ENCODE peak calls at places on chromosomes 13 and 19, in five cellular contexts. One of them, this sample, is unnamed.

GRCh38 chr13:76667551-76667950 is 218.7 kb downstream of the KCTD12 start:
- DNase-seq in thoracic aorta: no peak
- DNase-seq in H7: no peak
- DNase-seq in SK-N-SH: peak; percentile 4
- DNase-seq in tibial artery: no peak
- DNase-seq in this sample: no peak

GRCh38 chr13:99124695-99125334 is 75.8 kb upstream of the UBAC2 start:
- DNase-seq in thoracic aorta: no peak
- DNase-seq in H7: no peak
- DNase-seq in SK-N-SH: no peak
- DNase-seq in tibial artery: no peak
- DNase-seq in this sample: peak; percentile 73

GRCh38 chr19:48006762-48007161 is 12.3 kb downstream of the ELSPBP1 start:
- DNase-seq in thoracic aorta: no peak
- DNase-seq in H7: peak; percentile 52
- DNase-seq in SK-N-SH: no peak
- DNase-seq in tibial artery: no peak
- DNase-seq in this sample: peak; percentile 21

GRCh38 chr13:24036115-24036514 is 124.4 kb upstream of the SPATA13 start:
- DNase-seq in thoracic aorta: no peak
- DNase-seq in H7: no peak
- DNase-seq in SK-N-SH: peak; percentile 55
- DNase-seq in tibial artery: no peak
- DNase-seq in this sample: peak; percentile 31

GRCh38 chr13:110448230-110448629 is 113.3 kb downstream of the RAB20 start:
- DNase-seq in thoracic aorta: no peak
- DNase-seq in H7: no peak
- DNase-seq in SK-N-SH: no peak
- DNase-seq in tibial artery: peak; percentile 41
- DNase-seq in this sample: peak; percentile 93

GRCh38 chr13:20209937-20210336 is 17.2 kb upstream of the GJB2 start:
- DNase-seq in thoracic aorta: no peak
- DNase-seq in H7: no peak
- DNase-seq in SK-N-SH: no peak
- DNase-seq in tibial artery: no peak
- DNase-seq in this sample: no peak

GRCh38 chr13:26075498-26075897 is 23.7 kb upstream of the SHISA2 start:
- DNase-seq in thoracic aorta: no peak
- DNase-seq in H7: peak; percentile 23
- DNase-seq in SK-N-SH: no peak
- DNase-seq in tibial artery: no peak
- DNase-seq in this sample: peak; percentile 59

GRCh38 chr19:46979103-46979769 is 40.4 kb upstream of the NPAS1 start:
- DNase-seq in thoracic aorta: no peak
- DNase-seq in H7: no peak
- DNase-seq in SK-N-SH: no peak
- DNase-seq in tibial artery: peak; percentile 68
- DNase-seq in this sample: no peak

GRCh38 chr19:46546194-46546896 is 50.7 kb upstream of the PNMA8B start:
- DNase-seq in thoracic aorta: no peak
- DNase-seq in H7: peak; percentile 79
- DNase-seq in SK-N-SH: peak; percentile 62
- DNase-seq in tibial artery: no peak
- DNase-seq in this sample: no peak

GRCh38 chr19:36136975-36137686 is 2.7 kb upstream of the CAPNS1 start:
- DNase-seq in thoracic aorta: peak; percentile 61
- DNase-seq in H7: peak; percentile 32
- DNase-seq in SK-N-SH: no peak
- DNase-seq in tibial artery: peak; percentile 90
- DNase-seq in this sample: peak; percentile 93

GRCh38 chr13:24727731-24728601 is 36.0 kb upstream of the RNF17 start:
- DNase-seq in thoracic aorta: peak; percentile 38
- DNase-seq in H7: peak; percentile 88
- DNase-seq in SK-N-SH: peak; percentile 85
- DNase-seq in tibial artery: peak; percentile 76
- DNase-seq in this sample: peak; percentile 98

GRCh38 chr13:114118763-114119123 is 13.7 kb downstream of the RASA3 start:
- DNase-seq in thoracic aorta: no peak
- DNase-seq in H7: no peak
- DNase-seq in SK-N-SH: peak; percentile 43
- DNase-seq in tibial artery: no peak
- DNase-seq in this sample: peak; percentile 94

GRCh38 chr13:114116734-114117133 is 15.7 kb downstream of the RASA3 start:
- DNase-seq in thoracic aorta: no peak
- DNase-seq in H7: no peak
- DNase-seq in SK-N-SH: no peak
- DNase-seq in tibial artery: peak; percentile 10
- DNase-seq in this sample: no peak

GRCh38 chr13:114119196-114119595 is 13.2 kb downstream of the RASA3 start:
- DNase-seq in thoracic aorta: no peak
- DNase-seq in H7: peak; percentile 91
- DNase-seq in SK-N-SH: peak; percentile 65
- DNase-seq in tibial artery: no peak
- DNase-seq in this sample: peak; percentile 99

GRCh38 chr13:114115796-114116195 is 16.6 kb downstream of the RASA3 start:
- DNase-seq in thoracic aorta: no peak
- DNase-seq in H7: no peak
- DNase-seq in SK-N-SH: no peak
- DNase-seq in tibial artery: peak; percentile 48
- DNase-seq in this sample: no peak

GRCh38 chr13:114118086-114118762 is 14.2 kb downstream of the RASA3 start:
- DNase-seq in thoracic aorta: no peak
- DNase-seq in H7: no peak
- DNase-seq in SK-N-SH: no peak
- DNase-seq in tibial artery: no peak
- DNase-seq in this sample: peak; percentile 95
- H3K4me3 ChIP-seq in thoracic aorta: peak overlapping the region; percentile 66
- H3K4me3 ChIP-seq in H7: no peak overlapping the region
- H3K4me3 ChIP-seq in SK-N-SH: peak overlapping the region; percentile 57
- H3K4me3 ChIP-seq in tibial artery: no peak overlapping the region
- H3K4me3 ChIP-seq in this sample: peak overlapping the region; percentile 44

GRCh38 chr19:7926021-7926726 is at the start of gene CTXN1:
- DNase-seq in thoracic aorta: no peak
- DNase-seq in H7: peak; percentile 99
- DNase-seq in SK-N-SH: peak; percentile 94
- DNase-seq in tibial artery: peak; percentile 84
- DNase-seq in this sample: peak; percentile 97
- H3K4me3 ChIP-seq in thoracic aorta: peak within 1 kb of the TSS; percentile 64
- H3K4me3 ChIP-seq in H7: peak within 1 kb of the TSS; percentile 43
- H3K4me3 ChIP-seq in SK-N-SH: peak within 1 kb of the TSS; percentile 68
- H3K4me3 ChIP-seq in tibial artery: peak within 1 kb of the TSS; percentile 61
- H3K4me3 ChIP-seq in this sample: peak within 1 kb of the TSS; percentile 66

GRCh38 chr19:39336483-39336882 is 640 bp upstream of the GMFG start:
- DNase-seq in thoracic aorta: no peak
- DNase-seq in H7: no peak
- DNase-seq in SK-N-SH: no peak
- DNase-seq in tibial artery: no peak
- DNase-seq in this sample: no peak

GRCh38 chr19:39333507-39333906 is 2.3 kb downstream of the GMFG start:
- DNase-seq in thoracic aorta: no peak
- DNase-seq in H7: no peak
- DNase-seq in SK-N-SH: no peak
- DNase-seq in tibial artery: no peak
- DNase-seq in this sample: no peak

GRCh38 chr19:39332293-39332692 is 3.5 kb downstream of the GMFG start:
- DNase-seq in thoracic aorta: no peak
- DNase-seq in H7: no peak
- DNase-seq in SK-N-SH: no peak
- DNase-seq in tibial artery: no peak
- DNase-seq in this sample: no peak

GRCh38 chr19:39334444-39334976 is 1.3 kb downstream of the GMFG start:
- DNase-seq in thoracic aorta: no peak
- DNase-seq in H7: no peak
- DNase-seq in SK-N-SH: no peak
- DNase-seq in tibial artery: no peak
- DNase-seq in this sample: peak; percentile 72

GRCh38 chr19:39335168-39335567 is 675 bp downstream of the GMFG start:
- DNase-seq in thoracic aorta: no peak
- DNase-seq in H7: no peak
- DNase-seq in SK-N-SH: peak; percentile 14
- DNase-seq in tibial artery: no peak
- DNase-seq in this sample: peak; percentile 45
- H3K4me3 ChIP-seq in thoracic aorta: peak overlapping the region; percentile 68
- H3K4me3 ChIP-seq in H7: no peak overlapping the region
- H3K4me3 ChIP-seq in SK-N-SH: no peak overlapping the region
- H3K4me3 ChIP-seq in tibial artery: peak overlapping the region; percentile 45
- H3K4me3 ChIP-seq in this sample: no peak overlapping the region

DNA sequence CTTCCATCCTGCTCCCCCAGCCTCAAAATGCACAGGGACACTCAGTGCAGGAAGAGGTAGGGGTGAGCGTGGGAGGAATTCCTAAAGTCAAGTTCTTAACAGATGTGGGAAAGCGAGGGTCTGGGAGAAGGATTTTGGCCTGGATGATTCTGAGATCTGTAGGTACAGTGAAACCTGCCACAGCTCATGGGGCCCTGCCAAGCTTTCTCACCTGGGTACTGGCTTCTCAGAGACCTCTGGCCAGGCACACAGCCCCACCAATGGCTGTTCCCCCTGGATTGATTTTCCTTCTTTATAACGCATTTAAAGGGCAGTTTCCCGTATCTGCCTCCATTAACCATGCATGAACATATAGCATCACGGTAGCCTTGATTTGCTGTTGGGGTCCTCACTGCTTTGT is 47.0 kb upstream of the GSX1 start:
- DNase-seq in thoracic aorta: no peak
- DNase-seq in H7: peak; percentile 40
- DNase-seq in SK-N-SH: no peak
- DNase-seq in tibial artery: no peak
- DNase-seq in this sample: no peak
- H3K4me3 ChIP-seq in thoracic aorta: no peak overlapping the region
- H3K4me3 ChIP-seq in H7: no peak overlapping the region
- H3K4me3 ChIP-seq in SK-N-SH: no peak overlapping the region
- H3K4me3 ChIP-seq in tibial artery: no peak overlapping the region
- H3K4me3 ChIP-seq in this sample: no peak overlapping the region

GRCh38 chr13:113448885-113449692 is 4.2 kb downstream of the ADPRHL1 start:
- DNase-seq in thoracic aorta: no peak
- DNase-seq in H7: no peak
- DNase-seq in SK-N-SH: no peak
- DNase-seq in tibial artery: peak; percentile 55
- DNase-seq in this sample: peak; percentile 87

GRCh38 chr13:113451951-113452421 is 1.3 kb downstream of the ADPRHL1 start:
- DNase-seq in thoracic aorta: no peak
- DNase-seq in H7: no peak
- DNase-seq in SK-N-SH: no peak
- DNase-seq in tibial artery: no peak
- DNase-seq in this sample: no peak

GRCh38 chr13:113447596-113447995 is 5.7 kb downstream of the ADPRHL1 start:
- DNase-seq in thoracic aorta: no peak
- DNase-seq in H7: no peak
- DNase-seq in SK-N-SH: no peak
- DNase-seq in tibial artery: peak; percentile 35
- DNase-seq in this sample: no peak

GRCh38 chr13:113448545-113448884 is 4.8 kb downstream of the ADPRHL1 start:
- DNase-seq in thoracic aorta: no peak
- DNase-seq in H7: no peak
- DNase-seq in SK-N-SH: no peak
- DNase-seq in tibial artery: peak; percentile 44
- DNase-seq in this sample: no peak

DNA sequence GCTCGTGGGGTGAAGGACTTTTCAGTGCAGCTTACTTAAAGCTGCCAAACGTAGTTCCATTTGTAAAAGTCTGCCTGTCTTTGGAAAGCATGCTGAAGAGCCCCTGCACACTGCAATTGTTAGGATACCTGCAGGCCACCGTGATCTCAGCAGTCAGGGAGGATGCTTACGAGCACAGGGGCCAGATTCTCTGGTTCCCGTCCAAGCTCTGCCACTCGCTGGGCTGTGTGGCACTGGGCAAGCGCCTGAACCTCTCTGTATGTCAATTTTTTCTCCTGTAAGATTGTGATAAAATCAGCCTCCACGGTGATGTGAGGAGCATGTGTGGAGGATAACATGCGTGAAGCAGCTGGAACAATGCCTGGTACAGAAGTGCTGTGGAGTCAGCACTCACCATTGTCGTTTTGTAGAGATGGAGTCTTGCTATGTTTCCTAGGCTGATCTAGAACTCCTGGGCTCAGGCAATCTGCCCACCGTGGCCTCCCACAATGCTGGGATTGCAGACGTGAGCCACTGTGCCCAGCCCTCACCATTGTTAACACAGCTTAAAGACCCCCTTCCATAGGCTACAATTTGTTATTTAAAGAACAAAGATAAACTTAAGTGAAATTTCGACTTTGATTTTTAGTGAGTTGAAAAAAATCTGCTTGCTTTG is 3.5 kb downstream of the ADPRHL1 start:
- DNase-seq in thoracic aorta: no peak
- DNase-seq in H7: no peak
- DNase-seq in SK-N-SH: no peak
- DNase-seq in tibial artery: peak; percentile 28
- DNase-seq in this sample: peak; percentile 75
- H3K4me3 ChIP-seq in thoracic aorta: no peak overlapping the region
- H3K4me3 ChIP-seq in H7: no peak overlapping the region
- H3K4me3 ChIP-seq in SK-N-SH: no peak overlapping the region
- H3K4me3 ChIP-seq in tibial artery: no peak overlapping the region
- H3K4me3 ChIP-seq in this sample: peak overlapping the region; percentile 65

GRCh38 chr13:50386527-50387123 is 371.4 kb downstream of the KCNRG start:
- DNase-seq in thoracic aorta: no peak
- DNase-seq in H7: no peak
- DNase-seq in SK-N-SH: no peak
- DNase-seq in tibial artery: no peak
- DNase-seq in this sample: peak; percentile 82
- H3K4me3 ChIP-seq in thoracic aorta: peak overlapping the region; percentile 31
- H3K4me3 ChIP-seq in H7: no peak overlapping the region
- H3K4me3 ChIP-seq in SK-N-SH: no peak overlapping the region
- H3K4me3 ChIP-seq in tibial artery: peak overlapping the region; percentile 28
- H3K4me3 ChIP-seq in this sample: peak overlapping the region; percentile 17

GRCh38 chr13:33730147-33730546 is 87.8 kb upstream of the RFC3 start:
- DNase-seq in thoracic aorta: no peak
- DNase-seq in H7: no peak
- DNase-seq in SK-N-SH: no peak
- DNase-seq in tibial artery: no peak
- DNase-seq in this sample: no peak

GRCh38 chr13:33725340-33725739 is 92.6 kb upstream of the RFC3 start:
- DNase-seq in thoracic aorta: no peak
- DNase-seq in H7: no peak
- DNase-seq in SK-N-SH: no peak
- DNase-seq in tibial artery: no peak
- DNase-seq in this sample: no peak

GRCh38 chr13:33723772-33724435 is 94.0 kb upstream of the RFC3 start:
- DNase-seq in thoracic aorta: peak; percentile 50
- DNase-seq in H7: peak; percentile 67
- DNase-seq in SK-N-SH: peak; percentile 66
- DNase-seq in tibial artery: peak; percentile 82
- DNase-seq in this sample: peak; percentile 90

GRCh38 chr13:33728271-33729037 is 89.5 kb upstream of the RFC3 start:
- DNase-seq in thoracic aorta: no peak
- DNase-seq in H7: no peak
- DNase-seq in SK-N-SH: no peak
- DNase-seq in tibial artery: no peak
- DNase-seq in this sample: no peak

GRCh38 chr13:33727356-33728083 is 90.4 kb upstream of the RFC3 start:
- DNase-seq in thoracic aorta: no peak
- DNase-seq in H7: no peak
- DNase-seq in SK-N-SH: no peak
- DNase-seq in tibial artery: no peak
- DNase-seq in this sample: peak; percentile 47
- H3K4me3 ChIP-seq in thoracic aorta: no peak overlapping the region
- H3K4me3 ChIP-seq in H7: no peak overlapping the region
- H3K4me3 ChIP-seq in SK-N-SH: no peak overlapping the region
- H3K4me3 ChIP-seq in tibial artery: no peak overlapping the region
- H3K4me3 ChIP-seq in this sample: no peak overlapping the region